ENCODE peak calls at places on chromosomes 11 and 22, in nine cellular contexts. One of them, this sample, is unnamed.

GRCh38 chr11:77019976-77020591 is 14.1 kb upstream of the B3GNT6 start:
- DNase-seq in hippocampal formation: no peak
- DNase-seq in H54: no peak
- DNase-seq in activated T-helper 1 cell treated with anti-CD3 and anti-CD28 coated beads, Interleukin-2, amount 50 U/mL, for 16 hours: no peak
- DNase-seq in CD14-positive monocyte: no peak
- DNase-seq in heart right ventricle: no peak
- DNase-seq in AG09319: no peak
- DNase-seq in T follicular helper cell: no peak
- DNase-seq in fibroblast of lung: peak
- DNase-seq in this sample: no peak

GRCh38 chr11:96863520-96863919 is 473.7 kb downstream of the JRKL start:
- DNase-seq in hippocampal formation: no peak
- DNase-seq in H54: no peak
- DNase-seq in activated T-helper 1 cell treated with anti-CD3 and anti-CD28 coated beads, Interleukin-2, amount 50 U/mL, for 16 hours: no peak
- DNase-seq in CD14-positive monocyte: no peak
- DNase-seq in heart right ventricle: peak
- DNase-seq in AG09319: no peak
- DNase-seq in T follicular helper cell: no peak
- DNase-seq in fibroblast of lung: no peak
- DNase-seq in this sample: no peak

GRCh38 chr22:42646569-42647525 is 2.3 kb downstream of the CYB5R3 start:
- DNase-seq in hippocampal formation: no peak
- DNase-seq in H54: no peak
- DNase-seq in activated T-helper 1 cell treated with anti-CD3 and anti-CD28 coated beads, Interleukin-2, amount 50 U/mL, for 16 hours: no peak
- DNase-seq in CD14-positive monocyte: no peak
- DNase-seq in heart right ventricle: peak
- DNase-seq in AG09319: no peak
- DNase-seq in T follicular helper cell: no peak
- DNase-seq in fibroblast of lung: no peak
- DNase-seq in this sample: no peak

GRCh38 chr11:834371-835316 is 1.9 kb downstream of the CD151 start:
- DNase-seq in hippocampal formation: no peak
- DNase-seq in H54: peak
- DNase-seq in activated T-helper 1 cell treated with anti-CD3 and anti-CD28 coated beads, Interleukin-2, amount 50 U/mL, for 16 hours: no peak
- DNase-seq in CD14-positive monocyte: peak
- DNase-seq in heart right ventricle: peak
- DNase-seq in AG09319: peak
- DNase-seq in T follicular helper cell: no peak
- DNase-seq in fibroblast of lung: peak
- DNase-seq in this sample: no peak

GRCh38 chr11:6604081-6604626 is 580 bp downstream of the ILK start:
- DNase-seq in hippocampal formation: peak
- DNase-seq in H54: peak
- DNase-seq in activated T-helper 1 cell treated with anti-CD3 and anti-CD28 coated beads, Interleukin-2, amount 50 U/mL, for 16 hours: no peak
- DNase-seq in CD14-positive monocyte: no peak
- DNase-seq in heart right ventricle: no peak
- DNase-seq in AG09319: peak
- DNase-seq in T follicular helper cell: peak
- DNase-seq in fibroblast of lung: peak
- DNase-seq in this sample: no peak

GRCh38 chr11:91163619-91164451 is 941.0 kb upstream of the CHORDC1 start:
- DNase-seq in hippocampal formation: no peak
- DNase-seq in H54: no peak
- DNase-seq in activated T-helper 1 cell treated with anti-CD3 and anti-CD28 coated beads, Interleukin-2, amount 50 U/mL, for 16 hours: no peak
- DNase-seq in CD14-positive monocyte: no peak
- DNase-seq in heart right ventricle: no peak
- DNase-seq in AG09319: no peak
- DNase-seq in T follicular helper cell: no peak
- DNase-seq in fibroblast of lung: peak
- DNase-seq in this sample: peak

GRCh38 chr11:114399490-114399889 is 821 bp downstream of the C11orf71 start:
- DNase-seq in hippocampal formation: no peak
- DNase-seq in H54: no peak
- DNase-seq in activated T-helper 1 cell treated with anti-CD3 and anti-CD28 coated beads, Interleukin-2, amount 50 U/mL, for 16 hours: no peak
- DNase-seq in CD14-positive monocyte: no peak
- DNase-seq in heart right ventricle: no peak
- DNase-seq in AG09319: no peak
- DNase-seq in T follicular helper cell: no peak
- DNase-seq in fibroblast of lung: no peak
- DNase-seq in this sample: no peak

GRCh38 chr22:44192098-44192810 is 11.5 kb downstream of the PARVG start:
- DNase-seq in hippocampal formation: no peak
- DNase-seq in H54: peak
- DNase-seq in activated T-helper 1 cell treated with anti-CD3 and anti-CD28 coated beads, Interleukin-2, amount 50 U/mL, for 16 hours: no peak
- DNase-seq in CD14-positive monocyte: peak
- DNase-seq in heart right ventricle: no peak
- DNase-seq in AG09319: no peak
- DNase-seq in T follicular helper cell: no peak
- DNase-seq in fibroblast of lung: peak
- DNase-seq in this sample: no peak

GRCh38 chr11:13745165-13745564 is 76.7 kb downstream of the FAR1 start:
- DNase-seq in hippocampal formation: no peak
- DNase-seq in H54: no peak
- DNase-seq in activated T-helper 1 cell treated with anti-CD3 and anti-CD28 coated beads, Interleukin-2, amount 50 U/mL, for 16 hours: no peak
- DNase-seq in CD14-positive monocyte: no peak
- DNase-seq in heart right ventricle: no peak
- DNase-seq in AG09319: no peak
- DNase-seq in T follicular helper cell: no peak
- DNase-seq in fibroblast of lung: no peak
- DNase-seq in this sample: no peak

GRCh38 chr11:86773878-86774277 is 26.5 kb upstream of the PRSS23 start:
- DNase-seq in hippocampal formation: no peak
- DNase-seq in H54: no peak
- DNase-seq in activated T-helper 1 cell treated with anti-CD3 and anti-CD28 coated beads, Interleukin-2, amount 50 U/mL, for 16 hours: no peak
- DNase-seq in CD14-positive monocyte: no peak
- DNase-seq in heart right ventricle: no peak
- DNase-seq in AG09319: no peak
- DNase-seq in T follicular helper cell: no peak
- DNase-seq in fibroblast of lung: no peak
- DNase-seq in this sample: no peak

GRCh38 chr11:19800714-19801519 is 88.3 kb downstream of the NAV2 start:
- DNase-seq in hippocampal formation: no peak
- DNase-seq in H54: no peak
- DNase-seq in activated T-helper 1 cell treated with anti-CD3 and anti-CD28 coated beads, Interleukin-2, amount 50 U/mL, for 16 hours: no peak
- DNase-seq in CD14-positive monocyte: no peak
- DNase-seq in heart right ventricle: no peak
- DNase-seq in AG09319: no peak
- DNase-seq in T follicular helper cell: no peak
- DNase-seq in fibroblast of lung: no peak
- DNase-seq in this sample: no peak

GRCh38 chr11:9852465-9852864 is 188.6 kb downstream of the SWAP70 start:
- DNase-seq in hippocampal formation: no peak
- DNase-seq in H54: no peak
- DNase-seq in activated T-helper 1 cell treated with anti-CD3 and anti-CD28 coated beads, Interleukin-2, amount 50 U/mL, for 16 hours: no peak
- DNase-seq in CD14-positive monocyte: no peak
- DNase-seq in heart right ventricle: no peak
- DNase-seq in AG09319: no peak
- DNase-seq in T follicular helper cell: no peak
- DNase-seq in fibroblast of lung: no peak
- DNase-seq in this sample: no peak

GRCh38 chr11:40293655-40294342 is 1165.7 kb downstream of the LRRC4C start:
- DNase-seq in hippocampal formation: peak
- DNase-seq in H54: peak
- DNase-seq in activated T-helper 1 cell treated with anti-CD3 and anti-CD28 coated beads, Interleukin-2, amount 50 U/mL, for 16 hours: no peak
- DNase-seq in CD14-positive monocyte: no peak
- DNase-seq in heart right ventricle: peak
- DNase-seq in AG09319: peak
- DNase-seq in T follicular helper cell: no peak
- DNase-seq in fibroblast of lung: peak
- DNase-seq in this sample: peak

GRCh38 chr11:113949891-113950290 is 25.0 kb upstream of the HTR3A start:
- DNase-seq in hippocampal formation: no peak
- DNase-seq in H54: no peak
- DNase-seq in activated T-helper 1 cell treated with anti-CD3 and anti-CD28 coated beads, Interleukin-2, amount 50 U/mL, for 16 hours: no peak
- DNase-seq in CD14-positive monocyte: no peak
- DNase-seq in heart right ventricle: no peak
- DNase-seq in AG09319: no peak
- DNase-seq in T follicular helper cell: no peak
- DNase-seq in fibroblast of lung: no peak
- DNase-seq in this sample: no peak

GRCh38 chr22:28181332-28181731 is 262.3 kb upstream of the PITPNB start:
- DNase-seq in hippocampal formation: no peak
- DNase-seq in H54: no peak
- DNase-seq in activated T-helper 1 cell treated with anti-CD3 and anti-CD28 coated beads, Interleukin-2, amount 50 U/mL, for 16 hours: no peak
- DNase-seq in CD14-positive monocyte: no peak
- DNase-seq in heart right ventricle: no peak
- DNase-seq in AG09319: no peak
- DNase-seq in T follicular helper cell: no peak
- DNase-seq in fibroblast of lung: no peak
- DNase-seq in this sample: no peak

GRCh38 chr11:68081691-68082090 is 39.5 kb downstream of the CHKA start:
- DNase-seq in hippocampal formation: no peak
- DNase-seq in H54: no peak
- DNase-seq in activated T-helper 1 cell treated with anti-CD3 and anti-CD28 coated beads, Interleukin-2, amount 50 U/mL, for 16 hours: no peak
- DNase-seq in CD14-positive monocyte: no peak
- DNase-seq in heart right ventricle: no peak
- DNase-seq in AG09319: no peak
- DNase-seq in T follicular helper cell: no peak
- DNase-seq in fibroblast of lung: peak
- DNase-seq in this sample: no peak

GRCh38 chr22:42889290-42889689 is 32.2 kb upstream of the ARFGAP3 start:
- DNase-seq in hippocampal formation: peak
- DNase-seq in H54: no peak
- DNase-seq in activated T-helper 1 cell treated with anti-CD3 and anti-CD28 coated beads, Interleukin-2, amount 50 U/mL, for 16 hours: no peak
- DNase-seq in CD14-positive monocyte: peak
- DNase-seq in heart right ventricle: no peak
- DNase-seq in AG09319: no peak
- DNase-seq in T follicular helper cell: no peak
- DNase-seq in fibroblast of lung: no peak
- DNase-seq in this sample: no peak

GRCh38 chr11:86438685-86439084 is 64.0 kb downstream of the CCDC81 start:
- DNase-seq in hippocampal formation: no peak
- DNase-seq in H54: peak
- DNase-seq in activated T-helper 1 cell treated with anti-CD3 and anti-CD28 coated beads, Interleukin-2, amount 50 U/mL, for 16 hours: no peak
- DNase-seq in CD14-positive monocyte: no peak
- DNase-seq in heart right ventricle: no peak
- DNase-seq in AG09319: no peak
- DNase-seq in T follicular helper cell: no peak
- DNase-seq in fibroblast of lung: peak
- DNase-seq in this sample: no peak

GRCh38 chr11:61516675-61517516 is 8.3 kb downstream of the LRRC10B start:
- DNase-seq in hippocampal formation: no peak
- DNase-seq in H54: peak
- DNase-seq in activated T-helper 1 cell treated with anti-CD3 and anti-CD28 coated beads, Interleukin-2, amount 50 U/mL, for 16 hours: peak
- DNase-seq in CD14-positive monocyte: no peak
- DNase-seq in heart right ventricle: no peak
- DNase-seq in AG09319: no peak
- DNase-seq in T follicular helper cell: peak
- DNase-seq in fibroblast of lung: peak
- DNase-seq in this sample: no peak

GRCh38 chr22:38012604-38013072 is 28.3 kb upstream of the SOX10 start:
- DNase-seq in hippocampal formation: no peak
- DNase-seq in H54: no peak
- DNase-seq in activated T-helper 1 cell treated with anti-CD3 and anti-CD28 coated beads, Interleukin-2, amount 50 U/mL, for 16 hours: no peak
- DNase-seq in CD14-positive monocyte: no peak
- DNase-seq in heart right ventricle: no peak
- DNase-seq in AG09319: no peak
- DNase-seq in T follicular helper cell: no peak
- DNase-seq in fibroblast of lung: peak
- DNase-seq in this sample: no peak

GRCh38 chr11:111735262-111736116 is 30.7 kb downstream of the PPP2R1B start:
- DNase-seq in hippocampal formation: peak
- DNase-seq in H54: peak
- DNase-seq in activated T-helper 1 cell treated with anti-CD3 and anti-CD28 coated beads, Interleukin-2, amount 50 U/mL, for 16 hours: no peak
- DNase-seq in CD14-positive monocyte: no peak
- DNase-seq in heart right ventricle: peak
- DNase-seq in AG09319: peak
- DNase-seq in T follicular helper cell: no peak
- DNase-seq in fibroblast of lung: peak
- DNase-seq in this sample: peak

GRCh38 chr11:86145439-86146156 is 76.7 kb upstream of the PICALM start:
- DNase-seq in hippocampal formation: no peak
- DNase-seq in H54: no peak
- DNase-seq in activated T-helper 1 cell treated with anti-CD3 and anti-CD28 coated beads, Interleukin-2, amount 50 U/mL, for 16 hours: no peak
- DNase-seq in CD14-positive monocyte: no peak
- DNase-seq in heart right ventricle: no peak
- DNase-seq in AG09319: no peak
- DNase-seq in T follicular helper cell: no peak
- DNase-seq in fibroblast of lung: no peak
- DNase-seq in this sample: peak

GRCh38 chr11:106400949-106401545 is 323.6 kb downstream of the AASDHPPT start:
- DNase-seq in hippocampal formation: no peak
- DNase-seq in H54: no peak
- DNase-seq in activated T-helper 1 cell treated with anti-CD3 and anti-CD28 coated beads, Interleukin-2, amount 50 U/mL, for 16 hours: no peak
- DNase-seq in CD14-positive monocyte: no peak
- DNase-seq in heart right ventricle: no peak
- DNase-seq in AG09319: no peak
- DNase-seq in T follicular helper cell: no peak
- DNase-seq in fibroblast of lung: peak
- DNase-seq in this sample: no peak

GRCh38 chr22:38927033-38927789 is 30.2 kb upstream of the APOBEC3A start:
- DNase-seq in hippocampal formation: peak
- DNase-seq in H54: peak
- DNase-seq in activated T-helper 1 cell treated with anti-CD3 and anti-CD28 coated beads, Interleukin-2, amount 50 U/mL, for 16 hours: peak
- DNase-seq in CD14-positive monocyte: peak
- DNase-seq in heart right ventricle: peak
- DNase-seq in AG09319: no peak
- DNase-seq in T follicular helper cell: peak
- DNase-seq in fibroblast of lung: peak
- DNase-seq in this sample: no peak

GRCh38 chr11:12075822-12076821 is 34.3 kb upstream of the MICAL2 start:
- DNase-seq in hippocampal formation: no peak
- DNase-seq in H54: no peak
- DNase-seq in activated T-helper 1 cell treated with anti-CD3 and anti-CD28 coated beads, Interleukin-2, amount 50 U/mL, for 16 hours: no peak
- DNase-seq in CD14-positive monocyte: no peak
- DNase-seq in heart right ventricle: no peak
- DNase-seq in AG09319: peak
- DNase-seq in T follicular helper cell: no peak
- DNase-seq in fibroblast of lung: peak
- DNase-seq in this sample: peak

GRCh38 chr11:121651267-121651625 is 198.5 kb upstream of the SORL1-AS1 start:
- DNase-seq in hippocampal formation: no peak
- DNase-seq in H54: no peak
- DNase-seq in activated T-helper 1 cell treated with anti-CD3 and anti-CD28 coated beads, Interleukin-2, amount 50 U/mL, for 16 hours: no peak
- DNase-seq in CD14-positive monocyte: no peak
- DNase-seq in heart right ventricle: no peak
- DNase-seq in AG09319: no peak
- DNase-seq in T follicular helper cell: no peak
- DNase-seq in fibroblast of lung: no peak
- DNase-seq in this sample: no peak

GRCh38 chr22:36383110-36383581 is 4.6 kb downstream of the MYH9 start:
- DNase-seq in hippocampal formation: no peak
- DNase-seq in H54: no peak
- DNase-seq in activated T-helper 1 cell treated with anti-CD3 and anti-CD28 coated beads, Interleukin-2, amount 50 U/mL, for 16 hours: no peak
- DNase-seq in CD14-positive monocyte: no peak
- DNase-seq in heart right ventricle: no peak
- DNase-seq in AG09319: no peak
- DNase-seq in T follicular helper cell: no peak
- DNase-seq in fibroblast of lung: peak
- DNase-seq in this sample: peak

GRCh38 chr11:34065505-34066203 is 14.1 kb downstream of the CAPRIN1 start:
- DNase-seq in hippocampal formation: no peak
- DNase-seq in H54: no peak
- DNase-seq in activated T-helper 1 cell treated with anti-CD3 and anti-CD28 coated beads, Interleukin-2, amount 50 U/mL, for 16 hours: no peak
- DNase-seq in CD14-positive monocyte: no peak
- DNase-seq in heart right ventricle: no peak
- DNase-seq in AG09319: no peak
- DNase-seq in T follicular helper cell: no peak
- DNase-seq in fibroblast of lung: peak
- DNase-seq in this sample: no peak

GRCh38 chr11:11816511-11817319 is 25.1 kb upstream of the USP47 start:
- DNase-seq in hippocampal formation: no peak
- DNase-seq in H54: no peak
- DNase-seq in activated T-helper 1 cell treated with anti-CD3 and anti-CD28 coated beads, Interleukin-2, amount 50 U/mL, for 16 hours: no peak
- DNase-seq in CD14-positive monocyte: no peak
- DNase-seq in heart right ventricle: no peak
- DNase-seq in AG09319: peak
- DNase-seq in T follicular helper cell: no peak
- DNase-seq in fibroblast of lung: peak
- DNase-seq in this sample: peak

GRCh38 chr11:77668760-77669159 is 31.2 kb upstream of the CLNS1A start:
- DNase-seq in hippocampal formation: no peak
- DNase-seq in H54: no peak
- DNase-seq in activated T-helper 1 cell treated with anti-CD3 and anti-CD28 coated beads, Interleukin-2, amount 50 U/mL, for 16 hours: no peak
- DNase-seq in CD14-positive monocyte: no peak
- DNase-seq in heart right ventricle: no peak
- DNase-seq in AG09319: no peak
- DNase-seq in T follicular helper cell: no peak
- DNase-seq in fibroblast of lung: no peak
- DNase-seq in this sample: no peak

GRCh38 chr22:42074153-42074750 is at the start of gene PHETA2:
- DNase-seq in hippocampal formation: no peak
- DNase-seq in H54: no peak
- DNase-seq in activated T-helper 1 cell treated with anti-CD3 and anti-CD28 coated beads, Interleukin-2, amount 50 U/mL, for 16 hours: peak
- DNase-seq in CD14-positive monocyte: peak
- DNase-seq in heart right ventricle: peak
- DNase-seq in AG09319: no peak
- DNase-seq in T follicular helper cell: peak
- DNase-seq in fibroblast of lung: peak
- DNase-seq in this sample: no peak

This sample was measured in epithelial cell of proximal tubule.